ENCODE peak calls at places on chromosomes 13 and 19, in nine cellular contexts. G, T, N, J, X, A, B, U and O are unnamed samples.

GRCh38 chr13:35994131-35994966 is 136.8 kb downstream of the DCLK1 start:
- DNase-seq in G (peak; percentile 33), T (peak; percentile 88), N (peak; percentile 34), J (no peak), X (no peak), A (no peak), B (no peak), U (no peak), O (no peak)

GRCh38 chr19:58569191-58569942 is 3.8 kb downstream of the MZF1 start:
- DNase-seq in G (no peak), T (no peak), N (peak; percentile 5), J (no peak), X (no peak), A (no peak), B (no peak), U (no peak), O (no peak)

GRCh38 chr19:5018224-5019015 is 49.5 kb downstream of the KDM4B start:
- DNase-seq in G (no peak), T (peak; percentile 76), N (no peak), J (no peak), X (no peak), A (no peak), B (no peak), U (no peak), O (no peak)

GRCh38 chr19:23832717-23833327 is 74.1 kb upstream of the ZNF681 start:
- DNase-seq in G (no peak), T (no peak), N (no peak), J (no peak), X (no peak), A (no peak), B (no peak), U (no peak), O (no peak)

GRCh38 chr13:22828081-22828480 is 352.7 kb upstream of the SGCG start:
- DNase-seq in G (peak; percentile 6), T (peak; percentile 1), N (no peak), J (no peak), X (no peak), A (no peak), B (no peak), U (no peak), O (no peak)

GRCh38 chr13:37701306-37701705 is 102.7 kb upstream of the POSTN start:
- DNase-seq in G (no peak), T (peak; percentile 75), N (no peak), J (no peak), X (no peak), A (no peak), B (no peak), U (no peak), O (no peak)

GRCh38 chr19:29539668-29540067 is 13.9 kb downstream of the VSTM2B start:
- DNase-seq in G (no peak), T (no peak), N (no peak), J (no peak), X (no peak), A (no peak), B (no peak), U (no peak), O (no peak)

GRCh38 chr13:27362064-27362751 is 62.2 kb upstream of the GTF3A start:
- DNase-seq in G (peak; percentile 88), T (peak; percentile 86), N (peak; percentile 93), J (peak; percentile 96), X (peak; percentile 95), A (peak; percentile 58), B (peak; percentile 79), U (peak; percentile 69), O (peak; percentile 89)

GRCh38 chr13:32443111-32443510 is 15.2 kb upstream of the N4BP2L1 start:
- DNase-seq in G (peak; percentile 39), T (peak; percentile 38), N (peak; percentile 16), J (peak; percentile 46), X (no peak), A (peak; percentile 59), B (peak; percentile 53), U (peak; percentile 2), O (peak; percentile 38)

GRCh38 chr19:43624933-43625332 is 5.5 kb upstream of the ZNF428 start:
- DNase-seq in G (no peak), T (peak; percentile 70), N (no peak), J (peak; percentile 97), X (peak; percentile 86), A (peak; percentile 78), B (peak; percentile 92), U (peak; percentile 72), O (no peak)

GRCh38 chr19:51372649-51373504 is at the start of gene NKG7:
- DNase-seq in G (no peak), T (no peak), N (no peak), J (no peak), X (no peak), A (no peak), B (peak; percentile 19), U (no peak), O (no peak)

GRCh38 chr13:79405501-79405830 is 589 bp downstream of the RBM26 start:
- DNase-seq in G (no peak), T (peak; percentile 75), N (no peak), J (peak; percentile 44), X (no peak), A (no peak), B (no peak), U (no peak), O (no peak)
- TF ChIP-seq EZH2phosphoT487 in G (no peak), T (no peak), N (no peak), J (no peak), X (no peak), A (no peak), B (no peak), U (no peak), O (no peak)

GRCh38 chr19:38266981-38267597 is 2.7 kb downstream of the SPINT2 start:
- DNase-seq in G (peak; percentile 69), T (peak; percentile 72), N (peak; percentile 70), J (no peak), X (no peak), A (no peak), B (no peak), U (peak; percentile 38), O (no peak)
- TF ChIP-seq EZH2phosphoT487 in G (no peak), T (no peak), N (no peak), J (no peak), X (no peak), A (no peak), B (no peak), U (no peak), O (no peak)

DNA sequence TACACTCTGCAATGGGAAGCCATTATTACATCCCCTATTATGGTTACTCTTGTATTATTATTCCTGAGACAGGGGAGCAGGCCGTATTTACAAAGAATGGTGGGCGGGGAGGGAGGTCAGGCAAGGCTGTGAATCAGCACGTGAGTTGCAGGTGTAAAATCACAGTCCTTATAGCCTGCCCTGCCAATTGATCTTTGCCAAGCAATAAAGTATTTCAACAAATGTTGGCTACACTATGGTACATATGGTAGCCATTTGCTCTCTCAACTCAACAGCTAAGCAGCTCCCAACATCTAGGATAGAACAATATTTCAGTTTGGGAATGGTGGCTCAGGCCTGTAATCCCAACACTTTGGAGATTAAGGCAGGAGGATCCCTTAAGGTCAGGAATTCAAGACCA is 12.1 kb downstream of the EPS15L1 start:
- DNase-seq in G (no peak), T (no peak), N (no peak), J (no peak), X (no peak), A (no peak), B (no peak), U (no peak), O (no peak)
- TF ChIP-seq EZH2phosphoT487 in G (no peak), T (no peak), N (no peak), J (no peak), X (no peak), A (no peak), B (no peak), U (no peak), O (no peak)

DNA sequence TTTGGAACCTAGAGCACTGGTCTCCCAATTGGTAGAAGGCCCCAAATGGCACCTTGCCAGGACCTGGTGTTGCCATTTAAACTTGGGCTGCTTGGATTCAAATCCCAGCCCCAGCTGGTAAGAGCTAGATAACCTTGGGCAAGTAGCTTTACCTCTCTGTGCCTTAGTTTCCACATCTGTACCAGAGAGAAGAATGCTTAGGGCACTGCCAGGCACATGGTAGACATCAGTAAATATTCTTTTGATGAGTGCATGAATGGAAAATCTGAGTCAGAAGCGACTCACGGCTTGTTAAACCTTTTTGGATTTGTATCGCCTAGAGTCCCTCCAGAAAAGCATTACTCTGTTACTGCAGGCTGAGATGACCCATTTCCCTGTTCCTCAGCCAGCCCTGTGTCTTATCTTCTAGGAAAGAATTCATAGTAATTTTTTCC is 90.9 kb downstream of the SIPA1L3 start:
- DNase-seq in G (peak; percentile 97), T (peak; percentile 96), N (peak; percentile 58), J (no peak), X (no peak), A (no peak), B (no peak), U (peak; percentile 91), O (no peak)
- TF ChIP-seq EZH2phosphoT487 in G (no peak), T (no peak), N (no peak), J (no peak), X (no peak), A (no peak), B (no peak), U (no peak), O (no peak)

DNA sequence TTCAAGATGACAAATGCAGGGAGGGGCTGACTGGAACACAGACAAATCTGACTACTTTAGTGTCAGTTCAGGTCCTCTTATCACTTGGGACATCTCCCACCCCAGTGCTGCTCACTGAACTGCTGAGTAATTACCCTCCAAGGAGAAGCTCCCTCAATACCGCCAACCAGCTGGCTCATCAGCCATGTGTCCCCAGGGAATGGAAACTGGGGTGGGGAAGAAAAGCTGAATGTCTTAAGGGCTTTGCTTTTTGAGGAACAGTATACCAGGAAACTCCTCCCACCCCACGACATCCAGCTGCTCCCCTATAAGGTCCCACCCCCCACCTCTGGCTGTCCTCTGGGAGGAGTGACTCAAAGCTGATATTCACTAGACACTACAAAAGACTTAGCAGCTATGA is 2.0 kb downstream of the ZNF823 start:
- DNase-seq in G (peak; percentile 38), T (peak; percentile 81), N (peak; percentile 27), J (peak; percentile 3), X (no peak), A (no peak), B (peak; percentile 23), U (no peak), O (peak; percentile 21)
- TF ChIP-seq EZH2phosphoT487 in G (no peak), T (no peak), N (no peak), J (no peak), X (no peak), A (no peak), B (no peak), U (no peak), O (no peak)

GRCh38 chr19:13823901-13824300 is 28.7 kb downstream of the ZSWIM4 start:
- DNase-seq in G (no peak), T (no peak), N (no peak), J (no peak), X (no peak), A (no peak), B (no peak), U (no peak), O (no peak)

GRCh38 chr19:13827656-13828055 is 32.4 kb downstream of the ZSWIM4 start:
- DNase-seq in G (no peak), T (peak; percentile 37), N (no peak), J (no peak), X (no peak), A (no peak), B (no peak), U (no peak), O (no peak)

GRCh38 chr19:13824703-13825102 is 29.5 kb downstream of the ZSWIM4 start:
- DNase-seq in G (no peak), T (no peak), N (no peak), J (no peak), X (no peak), A (no peak), B (no peak), U (no peak), O (no peak)

GRCh38 chr19:13825489-13826475 is 30.5 kb downstream of the ZSWIM4 start:
- DNase-seq in G (peak; percentile 49), T (peak; percentile 78), N (peak; percentile 38), J (peak; percentile 96), X (peak; percentile 75), A (no peak), B (peak; percentile 50), U (no peak), O (peak; percentile 80)

GRCh38 chr19:13826652-13827235 is 31.5 kb downstream of the ZSWIM4 start:
- DNase-seq in G (no peak), T (no peak), N (no peak), J (no peak), X (no peak), A (no peak), B (no peak), U (no peak), O (no peak)
- TF ChIP-seq EZH2phosphoT487 in G (no peak), T (no peak), N (no peak), J (no peak), X (no peak), A (no peak), B (no peak), U (no peak), O (no peak)